ENCODE peak calls at places on chromosomes 1 and 21, in seven cellular contexts. One of them, this sample, is unnamed.

GRCh38 chr1:186681136-186681535 is 913 bp upstream of the PTGS2 start:
- DNase-seq in type B pancreatic cell: no peak
- DNase-seq in GM23248: peak; percentile 43
- DNase-seq in GM12878: no peak
- DNase-seq in cardiac fibroblast: peak; percentile 46
- DNase-seq in effector memory CD4-positive, alpha-beta T cell: no peak
- DNase-seq in omental fat pad: no peak
- DNase-seq in this sample: no peak

GRCh38 chr1:223233410-223234163 is 90.5 kb upstream of the TLR5 start:
- DNase-seq in type B pancreatic cell: no peak
- DNase-seq in omental fat pad: no peak
- DNase-seq in effector memory CD4-positive, alpha-beta T cell: no peak
- DNase-seq in GM12878: no peak
- DNase-seq in GM23248: peak; percentile 92
- DNase-seq in cardiac fibroblast: peak; percentile 80
- DNase-seq in this sample: peak; percentile 54

GRCh38 chr1:168811213-168811612 is 82.2 kb upstream of the DPT start:
- DNase-seq in GM12878: no peak
- DNase-seq in effector memory CD4-positive, alpha-beta T cell: no peak
- DNase-seq in omental fat pad: no peak
- DNase-seq in GM23248: peak; percentile 17
- DNase-seq in cardiac fibroblast: peak; percentile 20
- DNase-seq in type B pancreatic cell: no peak
- DNase-seq in this sample: no peak

GRCh38 chr21:27407296-27407695 is 440.4 kb upstream of the ADAMTS5 start:
- DNase-seq in GM12878: no peak
- DNase-seq in type B pancreatic cell: no peak
- DNase-seq in omental fat pad: no peak
- DNase-seq in GM23248: no peak
- DNase-seq in cardiac fibroblast: no peak
- DNase-seq in effector memory CD4-positive, alpha-beta T cell: no peak
- DNase-seq in this sample: no peak

GRCh38 chr1:49190138-49190537 is 413.4 kb upstream of the BEND5 start:
- DNase-seq in effector memory CD4-positive, alpha-beta T cell: no peak
- DNase-seq in omental fat pad: no peak
- DNase-seq in cardiac fibroblast: no peak
- DNase-seq in type B pancreatic cell: no peak
- DNase-seq in GM12878: no peak
- DNase-seq in GM23248: no peak
- DNase-seq in this sample: no peak

GRCh38 chr1:214259353-214259982 is 21.5 kb upstream of the SMYD2 start:
- DNase-seq in GM12878: no peak
- DNase-seq in type B pancreatic cell: no peak
- DNase-seq in cardiac fibroblast: peak; percentile 42
- DNase-seq in GM23248: peak; percentile 49
- DNase-seq in effector memory CD4-positive, alpha-beta T cell: no peak
- DNase-seq in omental fat pad: no peak
- DNase-seq in this sample: no peak

GRCh38 chr1:15114884-15115283 is 38.7 kb upstream of the TMEM51 start:
- DNase-seq in type B pancreatic cell: no peak
- DNase-seq in GM12878: no peak
- DNase-seq in omental fat pad: no peak
- DNase-seq in GM23248: no peak
- DNase-seq in effector memory CD4-positive, alpha-beta T cell: no peak
- DNase-seq in cardiac fibroblast: no peak
- DNase-seq in this sample: no peak

GRCh38 chr1:36269408-36269838 is 36.7 kb upstream of the SH3D21 start:
- DNase-seq in omental fat pad: no peak
- DNase-seq in GM23248: peak; percentile 62
- DNase-seq in cardiac fibroblast: peak; percentile 45
- DNase-seq in type B pancreatic cell: no peak
- DNase-seq in effector memory CD4-positive, alpha-beta T cell: no peak
- DNase-seq in GM12878: no peak
- DNase-seq in this sample: no peak

GRCh38 chr1:238061967-238062613 is 171.4 kb upstream of the ZP4 start:
- DNase-seq in GM12878: no peak
- DNase-seq in GM23248: no peak
- DNase-seq in type B pancreatic cell: no peak
- DNase-seq in omental fat pad: no peak
- DNase-seq in effector memory CD4-positive, alpha-beta T cell: no peak
- DNase-seq in cardiac fibroblast: no peak
- DNase-seq in this sample: no peak

GRCh38 chr1:14929547-14930223 is 223.9 kb upstream of the TMEM51 start:
- DNase-seq in type B pancreatic cell: no peak
- DNase-seq in cardiac fibroblast: no peak
- DNase-seq in GM23248: peak; percentile 84
- DNase-seq in GM12878: no peak
- DNase-seq in effector memory CD4-positive, alpha-beta T cell: no peak
- DNase-seq in omental fat pad: no peak
- DNase-seq in this sample: no peak

GRCh38 chr1:183931646-183932271 is 105.8 kb downstream of the COLGALT2 start:
- DNase-seq in effector memory CD4-positive, alpha-beta T cell: no peak
- DNase-seq in omental fat pad: no peak
- DNase-seq in type B pancreatic cell: no peak
- DNase-seq in cardiac fibroblast: peak; percentile 21
- DNase-seq in GM12878: no peak
- DNase-seq in GM23248: peak; percentile 34
- DNase-seq in this sample: no peak

GRCh38 chr1:240598602-240599001 is 13.4 kb downstream of the GREM2 start:
- DNase-seq in type B pancreatic cell: no peak
- DNase-seq in omental fat pad: no peak
- DNase-seq in effector memory CD4-positive, alpha-beta T cell: no peak
- DNase-seq in GM23248: no peak
- DNase-seq in GM12878: no peak
- DNase-seq in cardiac fibroblast: no peak
- DNase-seq in this sample: no peak

GRCh38 chr1:23727362-23727811 is 15.9 kb upstream of the ELOA start:
- DNase-seq in type B pancreatic cell: no peak
- DNase-seq in omental fat pad: no peak
- DNase-seq in GM23248: peak; percentile 91
- DNase-seq in effector memory CD4-positive, alpha-beta T cell: no peak
- DNase-seq in GM12878: no peak
- DNase-seq in cardiac fibroblast: peak; percentile 85
- DNase-seq in this sample: no peak

GRCh38 chr1:245091818-245092637 is 62.8 kb upstream of the KIF26B start:
- DNase-seq in GM23248: peak; percentile 99
- DNase-seq in GM12878: no peak
- DNase-seq in cardiac fibroblast: peak; percentile 98
- DNase-seq in type B pancreatic cell: no peak
- DNase-seq in omental fat pad: no peak
- DNase-seq in effector memory CD4-positive, alpha-beta T cell: no peak
- DNase-seq in this sample: no peak

GRCh38 chr1:103250441-103250861 is 142.1 kb upstream of the COL11A1 start:
- DNase-seq in GM12878: no peak
- DNase-seq in type B pancreatic cell: no peak
- DNase-seq in omental fat pad: no peak
- DNase-seq in cardiac fibroblast: peak; percentile 7
- DNase-seq in GM23248: no peak
- DNase-seq in effector memory CD4-positive, alpha-beta T cell: no peak
- DNase-seq in this sample: no peak

GRCh38 chr1:230979952-230980351 is 1.1 kb downstream of the ARV1 start:
- DNase-seq in GM23248: no peak
- DNase-seq in GM12878: no peak
- DNase-seq in cardiac fibroblast: no peak
- DNase-seq in effector memory CD4-positive, alpha-beta T cell: no peak
- DNase-seq in type B pancreatic cell: no peak
- DNase-seq in omental fat pad: no peak
- DNase-seq in this sample: no peak

GRCh38 chr1:154599658-154600057 is 8.3 kb downstream of the ADAR start:
- DNase-seq in omental fat pad: no peak
- DNase-seq in GM23248: peak; percentile 30
- DNase-seq in GM12878: no peak
- DNase-seq in effector memory CD4-positive, alpha-beta T cell: no peak
- DNase-seq in type B pancreatic cell: no peak
- DNase-seq in cardiac fibroblast: no peak
- DNase-seq in this sample: no peak

GRCh38 chr1:76802094-76802493 is 65.2 kb upstream of the ST6GALNAC5 start:
- DNase-seq in type B pancreatic cell: no peak
- DNase-seq in effector memory CD4-positive, alpha-beta T cell: no peak
- DNase-seq in GM23248: no peak
- DNase-seq in omental fat pad: no peak
- DNase-seq in cardiac fibroblast: no peak
- DNase-seq in GM12878: no peak
- DNase-seq in this sample: no peak

GRCh38 chr1:175481126-175482071 is 262.0 kb downstream of the TNR start:
- DNase-seq in GM23248: peak; percentile 30
- DNase-seq in type B pancreatic cell: no peak
- DNase-seq in omental fat pad: no peak
- DNase-seq in effector memory CD4-positive, alpha-beta T cell: no peak
- DNase-seq in GM12878: no peak
- DNase-seq in cardiac fibroblast: peak; percentile 41
- DNase-seq in this sample: no peak

GRCh38 chr1:147050654-147051053 is 112.5 kb downstream of the NBPF12 start:
- DNase-seq in GM23248: no peak
- DNase-seq in GM12878: no peak
- DNase-seq in cardiac fibroblast: no peak
- DNase-seq in effector memory CD4-positive, alpha-beta T cell: no peak
- DNase-seq in omental fat pad: no peak
- DNase-seq in type B pancreatic cell: no peak
- DNase-seq in this sample: no peak

GRCh38 chr1:228039006-228039481 is 32.2 kb downstream of the WNT3A start:
- DNase-seq in GM23248: no peak
- DNase-seq in cardiac fibroblast: no peak
- DNase-seq in omental fat pad: no peak
- DNase-seq in effector memory CD4-positive, alpha-beta T cell: no peak
- DNase-seq in type B pancreatic cell: peak; percentile 56
- DNase-seq in GM12878: no peak
- DNase-seq in this sample: peak; percentile 68

GRCh38 chr1:65297686-65298085 is 11.7 kb upstream of the DNAJC6 start:
- DNase-seq in type B pancreatic cell: no peak
- DNase-seq in cardiac fibroblast: no peak
- DNase-seq in omental fat pad: no peak
- DNase-seq in effector memory CD4-positive, alpha-beta T cell: no peak
- DNase-seq in GM23248: no peak
- DNase-seq in GM12878: no peak
- DNase-seq in this sample: no peak

GRCh38 chr1:57072775-57073174 is 107.0 kb upstream of the C8B start:
- DNase-seq in GM12878: no peak
- DNase-seq in effector memory CD4-positive, alpha-beta T cell: no peak
- DNase-seq in omental fat pad: no peak
- DNase-seq in GM23248: peak; percentile 11
- DNase-seq in cardiac fibroblast: no peak
- DNase-seq in type B pancreatic cell: no peak
- DNase-seq in this sample: no peak

GRCh38 chr1:6025269-6026094 is 20.2 kb upstream of the KCNAB2 start:
- DNase-seq in GM12878: no peak
- DNase-seq in effector memory CD4-positive, alpha-beta T cell: no peak
- DNase-seq in type B pancreatic cell: no peak
- DNase-seq in GM23248: peak; percentile 32
- DNase-seq in omental fat pad: no peak
- DNase-seq in cardiac fibroblast: no peak
- DNase-seq in this sample: no peak

GRCh38 chr1:26290416-26291261 is 10.8 kb downstream of the SH3BGRL3 start:
- DNase-seq in GM12878: no peak
- DNase-seq in omental fat pad: no peak
- DNase-seq in type B pancreatic cell: no peak
- DNase-seq in effector memory CD4-positive, alpha-beta T cell: no peak
- DNase-seq in cardiac fibroblast: no peak
- DNase-seq in GM23248: no peak
- DNase-seq in this sample: no peak

GRCh38 chr21:42837421-42838211 is 41.7 kb downstream of the WDR4 start:
- DNase-seq in omental fat pad: no peak
- DNase-seq in type B pancreatic cell: peak; percentile 65
- DNase-seq in GM12878: no peak
- DNase-seq in cardiac fibroblast: no peak
- DNase-seq in effector memory CD4-positive, alpha-beta T cell: no peak
- DNase-seq in GM23248: no peak
- DNase-seq in this sample: peak; percentile 81

GRCh38 chr1:111565079-111565478 is 54.5 kb upstream of the RAP1A start:
- DNase-seq in GM12878: no peak
- DNase-seq in GM23248: peak; percentile 99
- DNase-seq in effector memory CD4-positive, alpha-beta T cell: no peak
- DNase-seq in omental fat pad: no peak
- DNase-seq in type B pancreatic cell: no peak
- DNase-seq in cardiac fibroblast: peak; percentile 98
- DNase-seq in this sample: no peak

GRCh38 chr1:201713093-201713810 is 115.7 kb upstream of the IPO9 start:
- DNase-seq in GM23248: peak; percentile 100
- DNase-seq in type B pancreatic cell: no peak
- DNase-seq in GM12878: no peak
- DNase-seq in effector memory CD4-positive, alpha-beta T cell: no peak
- DNase-seq in cardiac fibroblast: peak; percentile 99
- DNase-seq in omental fat pad: peak; percentile 87
- DNase-seq in this sample: peak; percentile 97

GRCh38 chr1:166082601-166083000 is 84.2 kb downstream of the FAM78B start:
- DNase-seq in type B pancreatic cell: no peak
- DNase-seq in GM12878: no peak
- DNase-seq in omental fat pad: no peak
- DNase-seq in GM23248: no peak
- DNase-seq in cardiac fibroblast: no peak
- DNase-seq in effector memory CD4-positive, alpha-beta T cell: no peak
- DNase-seq in this sample: peak; percentile 63

GRCh38 chr21:27371065-27371464 is 404.2 kb upstream of the ADAMTS5 start:
- DNase-seq in type B pancreatic cell: no peak
- DNase-seq in effector memory CD4-positive, alpha-beta T cell: no peak
- DNase-seq in omental fat pad: no peak
- DNase-seq in GM12878: no peak
- DNase-seq in GM23248: no peak
- DNase-seq in cardiac fibroblast: no peak
- DNase-seq in this sample: no peak

GRCh38 chr1:65230741-65231439 is 78.5 kb upstream of the DNAJC6 start:
- DNase-seq in GM12878: no peak
- DNase-seq in effector memory CD4-positive, alpha-beta T cell: no peak
- DNase-seq in GM23248: no peak
- DNase-seq in cardiac fibroblast: no peak
- DNase-seq in type B pancreatic cell: no peak
- DNase-seq in omental fat pad: no peak
- DNase-seq in this sample: no peak

GRCh38 chr21:34320006-34320405 is 43.8 kb upstream of the KCNE2 start:
- DNase-seq in cardiac fibroblast: no peak
- DNase-seq in effector memory CD4-positive, alpha-beta T cell: no peak
- DNase-seq in GM12878: no peak
- DNase-seq in omental fat pad: no peak
- DNase-seq in type B pancreatic cell: no peak
- DNase-seq in GM23248: no peak
- DNase-seq in this sample: no peak

GRCh38 chr1:93384656-93385055 is 38.9 kb downstream of the DR1 start:
- DNase-seq in effector memory CD4-positive, alpha-beta T cell: no peak
- DNase-seq in type B pancreatic cell: no peak
- DNase-seq in GM23248: no peak
- DNase-seq in GM12878: no peak
- DNase-seq in cardiac fibroblast: no peak
- DNase-seq in omental fat pad: no peak
- DNase-seq in this sample: no peak

GRCh38 chr1:92691937-92692336 is 93.0 kb downstream of the EVI5 start:
- DNase-seq in effector memory CD4-positive, alpha-beta T cell: no peak
- DNase-seq in GM23248: no peak
- DNase-seq in type B pancreatic cell: no peak
- DNase-seq in cardiac fibroblast: no peak
- DNase-seq in GM12878: no peak
- DNase-seq in omental fat pad: no peak
- DNase-seq in this sample: no peak

GRCh38 chr1:41516168-41516961 is 31.9 kb upstream of the EDN2 start:
- DNase-seq in omental fat pad: peak; percentile 75
- DNase-seq in type B pancreatic cell: peak; percentile 95
- DNase-seq in cardiac fibroblast: peak; percentile 80
- DNase-seq in GM23248: peak; percentile 89
- DNase-seq in GM12878: no peak
- DNase-seq in effector memory CD4-positive, alpha-beta T cell: peak; percentile 21
- DNase-seq in this sample: peak; percentile 98

GRCh38 chr1:11880911-11881748 is 22.4 kb upstream of the NPPB start:
- DNase-seq in effector memory CD4-positive, alpha-beta T cell: no peak
- DNase-seq in GM12878: no peak
- DNase-seq in type B pancreatic cell: no peak
- DNase-seq in GM23248: no peak
- DNase-seq in cardiac fibroblast: no peak
- DNase-seq in omental fat pad: no peak
- DNase-seq in this sample: no peak

GRCh38 chr1:229579101-229579651 is 20.7 kb upstream of the ABCB10 start:
- DNase-seq in omental fat pad: no peak
- DNase-seq in GM23248: peak; percentile 24
- DNase-seq in effector memory CD4-positive, alpha-beta T cell: no peak
- DNase-seq in cardiac fibroblast: peak; percentile 52
- DNase-seq in GM12878: peak; percentile 41
- DNase-seq in type B pancreatic cell: no peak
- DNase-seq in this sample: peak; percentile 83

GRCh38 chr1:28156821-28157220 is 19.7 kb downstream of the PTAFR start:
- DNase-seq in GM12878: no peak
- DNase-seq in effector memory CD4-positive, alpha-beta T cell: no peak
- DNase-seq in omental fat pad: no peak
- DNase-seq in cardiac fibroblast: no peak
- DNase-seq in type B pancreatic cell: no peak
- DNase-seq in GM23248: no peak
- DNase-seq in this sample: no peak

This sample was measured in osteocyte.